ENCODE peak calls at places on chromosomes 3 and 15, in four cellular contexts. J, I, B and R are unnamed samples.

GRCh38 chr3:14513566-14514322 is 26.4 kb downstream of the GRIP2 start:
- DNase-seq in J (no peak), I (no peak), B (no peak), R (no peak)

GRCh38 chr15:38253448-38253847 is 812 bp downstream of the SPRED1 start:
- DNase-seq in J (no peak), I (no peak), B (peak), R (no peak)

GRCh38 chr3:13513051-13513912 is 33.2 kb downstream of the HDAC11 start:
- DNase-seq in J (no peak), I (no peak), B (peak), R (no peak)

GRCh38 chr3:168884353-168884903 is 779.1 kb downstream of the MECOM start:
- DNase-seq in J (no peak), I (no peak), B (peak), R (no peak)

GRCh38 chr3:146131616-146132410 is 29.2 kb downstream of the PLOD2 start:
- DNase-seq in J (no peak), I (no peak), B (peak), R (no peak)

GRCh38 chr3:171566803-171567422 is 106.7 kb upstream of the TNIK start:
- DNase-seq in J (no peak), I (no peak), B (peak), R (no peak)

GRCh38 chr3:43866529-43867353 is 176.0 kb downstream of the ABHD5 start:
- DNase-seq in J (no peak), I (no peak), B (peak), R (no peak)

GRCh38 chr3:10954740-10955139 is 37.8 kb upstream of the SLC6A1 start:
- DNase-seq in J (no peak), I (no peak), B (no peak), R (no peak)

GRCh38 chr3:126433496-126434263 is 39.0 kb downstream of the CFAP100 start:
- DNase-seq in J (no peak), I (no peak), B (no peak), R (no peak)

GRCh38 chr3:157001561-157001960 is 158.4 kb downstream of the CCNL1 start:
- DNase-seq in J (no peak), I (no peak), B (no peak), R (no peak)

GRCh38 chr3:52398670-52399081 is 46.2 kb downstream of the SEMA3G start:
- DNase-seq in J (no peak), I (no peak), B (no peak), R (no peak)

GRCh38 chr3:38281895-38282686 is at the start of gene SLC22A14:
- DNase-seq in J (no peak), I (no peak), B (no peak), R (no peak)

GRCh38 chr3:34863485-34863884 is 775.8 kb upstream of the ARPP21 start:
- DNase-seq in J (no peak), I (no peak), B (no peak), R (no peak)

GRCh38 chr3:119690043-119690656 is 12.7 kb upstream of the CFAP91 start:
- DNase-seq in J (no peak), I (no peak), B (peak), R (no peak)

GRCh38 chr15:41994772-41995475 is 22.6 kb upstream of the EHD4 start:
- DNase-seq in J (no peak), I (no peak), B (no peak), R (no peak)

GRCh38 chr3:37862219-37862711 is 585 bp downstream of the CTDSPL start:
- DNase-seq in J (no peak), I (no peak), B (peak), R (peak)

GRCh38 chr3:143001034-143001368 is 369 bp upstream of the U2SURP start:
- DNase-seq in J (no peak), I (no peak), B (no peak), R (peak)

GRCh38 chr3:139797724-139798343 is 120.1 kb upstream of the NMNAT3 start:
- DNase-seq in J (no peak), I (no peak), B (peak), R (peak)

GRCh38 chr3:115239717-115240116 is 92.6 kb upstream of the ZBTB20 start:
- DNase-seq in J (no peak), I (peak), B (peak), R (no peak)

GRCh38 chr3:163722421-163722820 is 1355.9 kb downstream of the SI start:
- DNase-seq in J (no peak), I (no peak), B (no peak), R (no peak)

GRCh38 chr15:75945953-75946352 is 42.3 kb downstream of the FBXO22 start:
- DNase-seq in J (no peak), I (no peak), B (peak), R (no peak)

GRCh38 chr3:188262913-188263683 is 109.1 kb downstream of the LPP start:
- DNase-seq in J (no peak), I (no peak), B (peak), R (no peak)

GRCh38 chr3:188267790-188268333 is 113.9 kb downstream of the LPP start:
- DNase-seq in J (no peak), I (no peak), B (no peak), R (no peak)

GRCh38 chr3:188266581-188267274 is 112.8 kb downstream of the LPP start:
- DNase-seq in J (no peak), I (no peak), B (peak), R (no peak)

GRCh38 chr3:188262488-188262887 is 108.5 kb downstream of the LPP start:
- DNase-seq in J (no peak), I (no peak), B (no peak), R (no peak)

GRCh38 chr3:188264231-188265213 is 110.6 kb downstream of the LPP start:
- DNase-seq in J (no peak), I (no peak), B (peak), R (no peak)
- TF ChIP-seq CTCF in J (no peak), I (no peak), B (no peak), R (no peak)

DNA sequence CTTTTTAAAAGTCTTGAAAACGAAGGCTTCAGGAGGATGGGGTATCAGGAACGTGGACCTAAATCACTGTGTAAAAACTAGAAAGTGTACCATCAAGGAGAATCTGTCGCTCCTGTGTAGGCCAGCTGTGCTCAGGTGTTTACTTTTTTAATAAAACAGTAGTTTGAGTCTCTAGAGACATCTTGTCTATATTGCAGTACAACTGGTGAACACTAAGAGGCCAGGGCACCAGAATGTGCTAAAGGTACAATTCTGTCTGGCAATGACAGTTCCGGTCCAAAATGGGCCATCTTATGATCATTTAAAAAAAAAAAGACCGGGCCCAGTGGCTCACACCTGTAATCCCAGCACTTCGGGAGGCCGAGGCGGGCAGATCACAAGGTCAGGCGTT is 61.8 kb upstream of the MCF2L2 start:
- DNase-seq in J (no peak), I (no peak), B (no peak), R (no peak)
- TF ChIP-seq CTCF in J (no peak), I (no peak), B (no peak), R (no peak)

GRCh38 chr15:69762373-69763148 is 309.9 kb downstream of the RPLP1 start:
- DNase-seq in J (no peak), I (no peak), B (no peak), R (no peak)
- TF ChIP-seq CTCF in J (no peak), I (no peak), B (peak), R (no peak)

DNA sequence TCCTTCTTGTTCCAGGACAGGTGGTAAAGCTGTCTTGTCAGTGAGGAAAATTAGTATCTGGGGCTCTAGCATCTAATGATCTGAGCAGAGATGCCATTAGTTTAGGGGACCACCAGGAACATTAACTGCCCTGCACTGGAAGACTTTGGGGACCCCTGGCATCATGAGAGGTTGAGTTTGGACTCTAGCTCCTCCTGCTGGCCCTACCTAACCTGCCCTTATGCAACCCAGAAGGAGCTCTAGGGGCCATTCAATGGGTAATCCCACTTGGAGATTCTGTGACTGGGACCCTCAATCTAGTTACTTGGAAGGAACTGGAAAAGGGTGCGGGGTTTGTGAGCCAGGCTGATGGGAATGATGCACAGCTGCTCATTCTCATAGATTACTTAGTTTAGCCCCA is 451.0 kb downstream of the EPHB1 start:
- DNase-seq in J (no peak), I (no peak), B (no peak), R (no peak)
- TF ChIP-seq CTCF in J (no peak), I (no peak), B (no peak), R (no peak)

GRCh38 chr15:67065531-67066005 is at the start of gene SMAD3:
- DNase-seq in J (peak), I (no peak), B (peak), R (peak)
- TF ChIP-seq CTCF in J (no peak), I (no peak), B (peak), R (no peak)